ENCODE peak calls at places on chromosome 3, in nine cellular contexts. C is breast epithelium, K is uterus, B is A549, J is spleen, W is stomach, F is Peyer's patch, U is lower leg skin, H is transverse colon. T is an unnamed sample.

GRCh38 chr3:109050591-109051167 is 67.3 kb downstream of the MORC1 start:
- DNase-seq in C (no peak), K (no peak), B (peak; percentile 56), J (no peak), W (no peak), F (peak; percentile 60), U (no peak), H (peak; percentile 26), T (peak; percentile 12)

GRCh38 chr3:14803981-14804834 is 14.6 kb upstream of the FGD5 start:
- DNase-seq in C (no peak), K (no peak), B (no peak), J (peak; percentile 85), W (no peak), F (no peak), U (no peak), H (no peak), T (no peak)

GRCh38 chr3:124117486-124117885 is 125.6 kb upstream of the ROPN1 start:
- DNase-seq in C (no peak), K (no peak), B (peak; percentile 6), J (no peak), W (no peak), F (no peak), U (no peak), H (no peak), T (peak; percentile 18)

GRCh38 chr3:160401301-160402095 is 2.0 kb downstream of the SMC4 start:
- DNase-seq in C (no peak), K (no peak), B (peak; percentile 52), J (no peak), W (peak; percentile 29), F (no peak), U (no peak), H (peak; percentile 25), T (no peak)

GRCh38 chr3:15332405-15333098 is at the start of gene SH3BP5:
- DNase-seq in C (peak; percentile 72), K (peak; percentile 83), B (peak; percentile 68), J (peak; percentile 97), W (peak; percentile 76), F (peak; percentile 88), U (peak; percentile 55), H (peak; percentile 79), T (peak; percentile 71)

GRCh38 chr3:11407644-11408043 is 135.4 kb downstream of the ATG7 start:
- DNase-seq in C (no peak), K (no peak), B (no peak), J (no peak), W (no peak), F (no peak), U (no peak), H (no peak), T (no peak)

GRCh38 chr3:158770254-158771017 is 31.4 kb upstream of the MFSD1 start:
- DNase-seq in C (no peak), K (no peak), B (peak; percentile 23), J (no peak), W (no peak), F (no peak), U (no peak), H (no peak), T (peak; percentile 26)

GRCh38 chr3:39150803-39151631 is 2.4 kb downstream of the CSRNP1 start:
- DNase-seq in C (peak; percentile 87), K (peak; percentile 94), B (peak; percentile 88), J (no peak), W (peak; percentile 78), F (peak; percentile 85), U (peak; percentile 78), H (peak; percentile 81), T (peak; percentile 67)

GRCh38 chr3:194306109-194306686 is 44.9 kb downstream of the CPN2 start:
- DNase-seq in C (no peak), K (no peak), B (no peak), J (peak; percentile 91), W (no peak), F (peak; percentile 77), U (no peak), H (no peak), T (no peak)

GRCh38 chr3:184742676-184743135 is 30.8 kb upstream of the MAGEF1 start:
- DNase-seq in C (peak; percentile 12), K (peak; percentile 5), B (no peak), J (no peak), W (peak; percentile 13), F (peak; percentile 9), U (no peak), H (no peak), T (no peak)

GRCh38 chr3:72100626-72101187 is 315.8 kb upstream of the PROK2 start:
- DNase-seq in C (no peak), K (peak; percentile 87), B (peak; percentile 1), J (peak; percentile 96), W (peak; percentile 75), F (peak; percentile 87), U (peak; percentile 65), H (peak; percentile 85), T (peak; percentile 31)

GRCh38 chr3:143119974-143120715 is 574 bp downstream of the CHST2 start:
- DNase-seq in C (no peak), K (no peak), B (peak; percentile 15), J (peak; percentile 90), W (no peak), F (peak; percentile 62), U (no peak), H (peak; percentile 17), T (peak; percentile 36)

GRCh38 chr3:147393261-147393964 is 12.9 kb downstream of the ZIC4 start:
- DNase-seq in C (no peak), K (no peak), B (no peak), J (peak; percentile 74), W (no peak), F (no peak), U (no peak), H (no peak), T (no peak)

GRCh38 chr3:177197934-177198484 is 727 bp upstream of the TBL1XR1 start:
- DNase-seq in C (no peak), K (no peak), B (peak; percentile 39), J (no peak), W (no peak), F (no peak), U (no peak), H (no peak), T (no peak)
- TF ChIP-seq POLR2A in C (no peak), K (no peak), B (no peak), J (no peak), W (no peak), F (no peak), U (no peak), H (no peak), T (no peak)

DNA sequence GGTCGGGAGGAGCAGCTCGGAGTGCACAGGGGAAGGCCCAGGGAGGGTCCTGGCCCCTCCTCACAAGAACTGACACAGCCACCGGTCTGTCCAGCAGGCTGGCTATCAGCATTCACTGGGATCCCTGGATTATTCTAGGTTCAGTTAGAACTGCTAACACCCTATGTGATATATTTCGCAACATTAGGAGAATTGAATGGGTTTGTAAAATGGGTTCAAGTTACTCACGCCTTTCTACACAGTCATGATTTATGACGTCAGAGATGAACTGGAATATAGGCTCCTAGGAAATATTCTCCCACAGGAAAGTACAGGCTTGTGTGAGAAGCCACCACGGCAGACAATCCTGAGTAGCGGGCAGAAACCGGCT is 972 bp upstream of the BSN start:
- DNase-seq in C (no peak), K (no peak), B (no peak), J (no peak), W (no peak), F (no peak), U (no peak), H (no peak), T (no peak)
- TF ChIP-seq POLR2A in C (no peak), K (no peak), B (no peak), J (no peak), W (no peak), F (no peak), U (no peak), H (no peak), T (no peak)

GRCh38 chr3:140941434-140942220 is at the start of gene SLC25A36:
- DNase-seq in C (peak; percentile 96), K (peak; percentile 94), B (peak; percentile 97), J (peak; percentile 99), W (peak; percentile 98), F (peak; percentile 99), U (peak; percentile 97), H (peak; percentile 98), T (peak; percentile 84)
- TF ChIP-seq POLR2A in C (peak; percentile 89), K (peak; percentile 90), B (peak; percentile 71), J (peak; percentile 81), W (peak; percentile 96), F (peak; percentile 99), U (no peak), H (peak; percentile 98), T (peak; percentile 91)

DNA sequence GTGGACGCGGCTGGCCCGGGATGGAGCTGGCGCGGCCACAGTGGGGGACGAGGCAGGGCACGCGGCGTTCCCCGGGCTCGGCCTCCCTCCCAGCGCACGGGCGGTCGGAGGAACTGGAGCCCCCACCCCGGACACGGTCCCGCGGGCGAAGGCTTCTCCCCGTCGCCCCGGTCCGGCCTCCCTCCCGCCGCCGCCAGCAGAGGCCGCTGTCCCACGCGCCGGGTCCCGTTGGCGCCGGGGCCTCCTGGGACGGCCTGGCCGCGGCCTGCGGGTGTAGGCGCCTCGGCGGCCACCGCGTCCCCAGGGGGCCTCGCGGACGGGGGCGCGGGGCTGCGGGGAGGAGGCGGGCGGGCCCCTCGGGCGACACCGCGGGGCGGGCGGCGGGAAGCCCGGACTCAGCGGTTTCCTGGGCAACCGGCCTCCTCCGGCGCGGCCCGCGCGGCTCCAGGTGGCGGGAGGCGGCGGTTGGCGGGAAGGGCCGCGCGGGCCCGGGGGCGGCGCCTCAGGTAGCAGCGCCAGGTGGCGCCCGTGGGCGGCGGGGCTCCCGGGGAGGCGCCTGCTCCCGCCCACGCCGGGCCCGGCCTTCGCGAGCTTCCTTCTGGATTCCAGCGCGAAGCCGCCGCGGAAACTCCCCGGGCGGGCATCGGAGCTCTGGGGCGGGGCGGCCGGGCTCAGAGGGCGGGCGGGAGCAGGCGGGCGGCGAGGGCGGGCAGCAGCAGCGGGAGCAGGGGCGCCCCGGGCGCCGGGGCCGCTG is 26.7 kb downstream of the MELTF start:
- DNase-seq in C (peak; percentile 68), K (peak; percentile 80), B (peak; percentile 64), J (peak; percentile 96), W (peak; percentile 92), F (peak; percentile 92), U (peak; percentile 43), H (peak; percentile 91), T (peak; percentile 98)
- TF ChIP-seq POLR2A in C (no peak), K (no peak), B (no peak), J (no peak), W (no peak), F (no peak), U (no peak), H (no peak), T (peak; percentile 46)

GRCh38 chr3:128153156-128154011 is at the start of gene EEFSEC:
- DNase-seq in C (peak; percentile 79), K (peak; percentile 81), B (peak; percentile 85), J (peak; percentile 96), W (peak; percentile 85), F (peak; percentile 91), U (peak; percentile 59), H (peak; percentile 86), T (peak; percentile 57)
- TF ChIP-seq POLR2A in C (no peak), K (no peak), B (peak; percentile 53), J (no peak), W (no peak), F (peak; percentile 50), U (no peak), H (peak; percentile 59), T (peak; percentile 46)

GRCh38 chr3:141875374-141875892 is 1.0 kb upstream of the ATP1B3 start:
- DNase-seq in C (peak; percentile 85), K (peak; percentile 82), B (peak; percentile 89), J (peak; percentile 96), W (peak; percentile 86), F (peak; percentile 94), U (peak; percentile 87), H (peak; percentile 90), T (peak; percentile 82)
- TF ChIP-seq POLR2A in C (no peak), K (peak; percentile 51), B (no peak), J (no peak), W (no peak), F (no peak), U (no peak), H (no peak), T (no peak)